ENCODE peak calls at places on chromosomes 2 and 18, in five cellular contexts. One of them, this sample, is unnamed.

GRCh38 chr18:48687694-48688042 is 148.8 kb downstream of the CTIF start:
- DNase-seq in heart left ventricle: no peak
- DNase-seq in endothelial cell of umbilical vein: no peak
- DNase-seq in naive thymus-derived CD4-positive, alpha-beta T cell: no peak
- DNase-seq in fibroblast of the aortic adventitia: no peak
- DNase-seq in this sample: no peak

GRCh38 chr2:219664958-219665357 is 37.5 kb downstream of the SLC4A3 start:
- DNase-seq in heart left ventricle: peak
- DNase-seq in endothelial cell of umbilical vein: no peak
- DNase-seq in naive thymus-derived CD4-positive, alpha-beta T cell: no peak
- DNase-seq in fibroblast of the aortic adventitia: peak
- DNase-seq in this sample: no peak

GRCh38 chr2:192448881-192449280 is 254.1 kb upstream of the TMEFF2 start:
- DNase-seq in heart left ventricle: no peak
- DNase-seq in endothelial cell of umbilical vein: no peak
- DNase-seq in naive thymus-derived CD4-positive, alpha-beta T cell: no peak
- DNase-seq in fibroblast of the aortic adventitia: no peak
- DNase-seq in this sample: no peak

GRCh38 chr2:97712693-97713295 is 582 bp upstream of the ZAP70 start:
- DNase-seq in heart left ventricle: no peak
- DNase-seq in endothelial cell of umbilical vein: no peak
- DNase-seq in naive thymus-derived CD4-positive, alpha-beta T cell: peak
- DNase-seq in fibroblast of the aortic adventitia: no peak
- DNase-seq in this sample: no peak

GRCh38 chr2:221465776-221466175 is 106.3 kb downstream of the EPHA4 start:
- DNase-seq in heart left ventricle: no peak
- DNase-seq in endothelial cell of umbilical vein: no peak
- DNase-seq in naive thymus-derived CD4-positive, alpha-beta T cell: no peak
- DNase-seq in fibroblast of the aortic adventitia: no peak
- DNase-seq in this sample: no peak

GRCh38 chr18:12092398-12093229 is 1.0 kb upstream of the ANKRD62 start:
- DNase-seq in heart left ventricle: no peak
- DNase-seq in endothelial cell of umbilical vein: no peak
- DNase-seq in naive thymus-derived CD4-positive, alpha-beta T cell: no peak
- DNase-seq in fibroblast of the aortic adventitia: no peak
- DNase-seq in this sample: peak

GRCh38 chr2:8628179-8628869 is 53.5 kb upstream of the ID2 start:
- DNase-seq in heart left ventricle: no peak
- DNase-seq in endothelial cell of umbilical vein: no peak
- DNase-seq in naive thymus-derived CD4-positive, alpha-beta T cell: no peak
- DNase-seq in fibroblast of the aortic adventitia: no peak
- DNase-seq in this sample: no peak

GRCh38 chr18:723541-723940 is 11.1 kb upstream of the ENOSF1 start:
- DNase-seq in heart left ventricle: no peak
- DNase-seq in endothelial cell of umbilical vein: no peak
- DNase-seq in naive thymus-derived CD4-positive, alpha-beta T cell: no peak
- DNase-seq in fibroblast of the aortic adventitia: no peak
- DNase-seq in this sample: no peak

GRCh38 chr2:196413821-196414274 is 225.7 kb upstream of the CCDC150 start:
- DNase-seq in heart left ventricle: peak
- DNase-seq in endothelial cell of umbilical vein: no peak
- DNase-seq in naive thymus-derived CD4-positive, alpha-beta T cell: no peak
- DNase-seq in fibroblast of the aortic adventitia: no peak
- DNase-seq in this sample: no peak

GRCh38 chr2:62722679-62723078 is 17.2 kb downstream of the EHBP1 start:
- DNase-seq in heart left ventricle: no peak
- DNase-seq in endothelial cell of umbilical vein: no peak
- DNase-seq in naive thymus-derived CD4-positive, alpha-beta T cell: no peak
- DNase-seq in fibroblast of the aortic adventitia: no peak
- DNase-seq in this sample: no peak

GRCh38 chr2:116975580-116975979 is 838.9 kb upstream of the DDX18 start:
- DNase-seq in heart left ventricle: no peak
- DNase-seq in endothelial cell of umbilical vein: no peak
- DNase-seq in naive thymus-derived CD4-positive, alpha-beta T cell: no peak
- DNase-seq in fibroblast of the aortic adventitia: no peak
- DNase-seq in this sample: no peak

GRCh38 chr2:217335341-217335966 is 475.6 kb upstream of the TNP1 start:
- DNase-seq in heart left ventricle: no peak
- DNase-seq in endothelial cell of umbilical vein: no peak
- DNase-seq in naive thymus-derived CD4-positive, alpha-beta T cell: no peak
- DNase-seq in fibroblast of the aortic adventitia: no peak
- DNase-seq in this sample: no peak

GRCh38 chr2:217914078-217914477 is 88.7 kb downstream of the TNS1 start:
- DNase-seq in heart left ventricle: no peak
- DNase-seq in endothelial cell of umbilical vein: no peak
- DNase-seq in naive thymus-derived CD4-positive, alpha-beta T cell: no peak
- DNase-seq in fibroblast of the aortic adventitia: no peak
- DNase-seq in this sample: no peak

GRCh38 chr2:225598922-225599321 is 199.4 kb downstream of the NYAP2 start:
- DNase-seq in heart left ventricle: no peak
- DNase-seq in endothelial cell of umbilical vein: no peak
- DNase-seq in naive thymus-derived CD4-positive, alpha-beta T cell: no peak
- DNase-seq in fibroblast of the aortic adventitia: peak
- DNase-seq in this sample: no peak

GRCh38 chr2:95270541-95271081 is 3.6 kb upstream of the PROM2 start:
- DNase-seq in heart left ventricle: no peak
- DNase-seq in endothelial cell of umbilical vein: no peak
- DNase-seq in naive thymus-derived CD4-positive, alpha-beta T cell: no peak
- DNase-seq in fibroblast of the aortic adventitia: no peak
- DNase-seq in this sample: no peak

GRCh38 chr2:42792583-42793313 is at the start of gene HAAO:
- DNase-seq in heart left ventricle: peak
- DNase-seq in endothelial cell of umbilical vein: peak
- DNase-seq in naive thymus-derived CD4-positive, alpha-beta T cell: no peak
- DNase-seq in fibroblast of the aortic adventitia: no peak
- DNase-seq in this sample: no peak

GRCh38 chr2:86301010-86301409 is 36.4 kb downstream of the REEP1 start:
- DNase-seq in heart left ventricle: no peak
- DNase-seq in endothelial cell of umbilical vein: peak
- DNase-seq in naive thymus-derived CD4-positive, alpha-beta T cell: no peak
- DNase-seq in fibroblast of the aortic adventitia: no peak
- DNase-seq in this sample: no peak

GRCh38 chr18:75977069-75977468 is 518.0 kb downstream of the ZNF516 start:
- DNase-seq in heart left ventricle: no peak
- DNase-seq in endothelial cell of umbilical vein: no peak
- DNase-seq in naive thymus-derived CD4-positive, alpha-beta T cell: no peak
- DNase-seq in fibroblast of the aortic adventitia: no peak
- DNase-seq in this sample: no peak

GRCh38 chr2:47379384-47379783 is 23.6 kb upstream of the MSH2 start:
- DNase-seq in heart left ventricle: no peak
- DNase-seq in endothelial cell of umbilical vein: no peak
- DNase-seq in naive thymus-derived CD4-positive, alpha-beta T cell: no peak
- DNase-seq in fibroblast of the aortic adventitia: no peak
- DNase-seq in this sample: no peak

GRCh38 chr18:37309059-37309458 is 256.5 kb downstream of the CELF4 start:
- DNase-seq in heart left ventricle: no peak
- DNase-seq in endothelial cell of umbilical vein: no peak
- DNase-seq in naive thymus-derived CD4-positive, alpha-beta T cell: no peak
- DNase-seq in fibroblast of the aortic adventitia: no peak
- DNase-seq in this sample: peak

GRCh38 chr2:203603451-203604389 is 68.6 kb upstream of the RAPH1 start:
- DNase-seq in heart left ventricle: no peak
- DNase-seq in endothelial cell of umbilical vein: no peak
- DNase-seq in naive thymus-derived CD4-positive, alpha-beta T cell: no peak
- DNase-seq in fibroblast of the aortic adventitia: peak
- DNase-seq in this sample: no peak

GRCh38 chr18:26460449-26461091 is 87.8 kb downstream of the KCTD1 start:
- DNase-seq in heart left ventricle: no peak
- DNase-seq in endothelial cell of umbilical vein: peak
- DNase-seq in naive thymus-derived CD4-positive, alpha-beta T cell: no peak
- DNase-seq in fibroblast of the aortic adventitia: peak
- DNase-seq in this sample: peak

GRCh38 chr18:10139783-10140410 is 226.1 kb downstream of the VAPA start:
- DNase-seq in heart left ventricle: no peak
- DNase-seq in endothelial cell of umbilical vein: no peak
- DNase-seq in naive thymus-derived CD4-positive, alpha-beta T cell: no peak
- DNase-seq in fibroblast of the aortic adventitia: no peak
- DNase-seq in this sample: no peak

This sample was measured in NCI-H510A treated with DMSO at 0.1 percent for 48 hours.